ENCODE peak calls at places on chromosome 3, in seven cellular contexts. B, L, V, Z, W, G and R are unnamed samples.

GRCh38 chr3:180680097-180680430 is 775 bp upstream of the CCDC39 start:
- DNase-seq in L (no peak), G (peak), Z (peak), V (no peak), W (no peak), B (no peak), R (peak)

GRCh38 chr3:182725372-182726251 is 67.7 kb upstream of the ATP11B start:
- DNase-seq in L (no peak), B (no peak), G (peak), Z (no peak), W (no peak), V (no peak), R (no peak)

GRCh38 chr3:56980798-56981390 is 79.6 kb upstream of the SPATA12 start:
- DNase-seq in V (no peak), Z (no peak), B (peak), L (peak), W (peak), G (peak), R (peak)

GRCh38 chr3:99625237-99625622 is 13.2 kb upstream of the COL8A1 start:
- DNase-seq in V (no peak), G (no peak), B (no peak), W (no peak), L (no peak), Z (no peak), R (no peak)

GRCh38 chr3:48633743-48634142 is 1.5 kb downstream of the SLC26A6 start:
- DNase-seq in Z (no peak), B (no peak), L (no peak), G (no peak), W (no peak), V (no peak), R (no peak)

GRCh38 chr3:196775938-196776337 is 36.3 kb downstream of the PAK2 start:
- DNase-seq in B (no peak), V (no peak), Z (no peak), L (no peak), G (no peak), W (no peak), R (no peak)

GRCh38 chr3:20160230-20160629 is 25.8 kb downstream of the SGO1 start:
- DNase-seq in G (no peak), V (no peak), L (no peak), Z (no peak), W (no peak), B (no peak), R (no peak)

GRCh38 chr3:81891496-81891895 is 130.1 kb upstream of the GBE1 start:
- DNase-seq in Z (no peak), G (no peak), W (no peak), B (no peak), V (no peak), L (no peak), R (no peak)

GRCh38 chr3:76497636-76498035 is 542.3 kb upstream of the ROBO2 start:
- DNase-seq in V (no peak), G (peak), L (no peak), Z (no peak), W (no peak), B (no peak), R (peak)

GRCh38 chr3:194468086-194468485 is 18.7 kb downstream of the ATP13A3 start:
- DNase-seq in W (no peak), Z (no peak), G (no peak), V (no peak), L (no peak), B (no peak), R (no peak)

GRCh38 chr3:170622369-170623159 is 36.7 kb upstream of the SLC7A14 start:
- DNase-seq in W (no peak), G (no peak), L (peak), B (no peak), Z (peak), V (no peak), R (no peak)

GRCh38 chr3:111932962-111933361 is 45.9 kb upstream of the ABHD10 start:
- DNase-seq in B (no peak), L (no peak), V (no peak), Z (no peak), G (no peak), W (no peak), R (no peak)

GRCh38 chr3:71195492-71195891 is 388.0 kb downstream of the FOXP1 start:
- DNase-seq in Z (no peak), B (no peak), G (peak), W (peak), V (no peak), L (no peak), R (no peak)

GRCh38 chr3:43787330-43787729 is 96.6 kb downstream of the ABHD5 start:
- DNase-seq in G (no peak), L (no peak), W (no peak), Z (no peak), B (no peak), V (no peak), R (no peak)

GRCh38 chr3:105982207-105982606 is 113.4 kb upstream of the CBLB start:
- DNase-seq in V (no peak), L (no peak), G (no peak), Z (no peak), W (no peak), B (no peak), R (no peak)

GRCh38 chr3:131688370-131688769 is 185.6 kb upstream of the MRPL3 start:
- DNase-seq in B (no peak), L (no peak), W (no peak), V (no peak), Z (no peak), G (no peak), R (no peak)

GRCh38 chr3:45785626-45786150 is 10.6 kb downstream of the SLC6A20 start:
- DNase-seq in W (no peak), G (no peak), Z (no peak), L (no peak), B (no peak), V (no peak), R (no peak)

GRCh38 chr3:181712505-181713299 is 977 bp downstream of the SOX2 start:
- DNase-seq in V (no peak), Z (no peak), B (no peak), W (peak), G (no peak), L (no peak), R (peak)

GRCh38 chr3:187136936-187137335 is 2.4 kb downstream of the RPL39L start:
- DNase-seq in G (peak), Z (no peak), B (peak), W (no peak), L (no peak), V (no peak), R (peak)

GRCh38 chr3:38297947-38298711 is 16.0 kb downstream of the SLC22A14 start:
- DNase-seq in G (peak), B (peak), Z (no peak), L (no peak), W (no peak), V (no peak), R (peak)

GRCh38 chr3:158105710-158106438 is at the start of gene SHOX2:
- DNase-seq in Z (no peak), L (peak), G (peak), W (peak), V (no peak), B (no peak), R (peak)

GRCh38 chr3:148280623-148281242 is 417.0 kb upstream of the AGTR1 start:
- DNase-seq in W (no peak), L (peak), G (no peak), Z (no peak), V (no peak), B (no peak), R (no peak)

GRCh38 chr3:62938583-62938982 is 63.4 kb upstream of the CADPS start:
- DNase-seq in B (no peak), L (no peak), W (no peak), V (no peak), Z (no peak), G (no peak), R (no peak)

GRCh38 chr3:156396851-156397250 is 158.1 kb downstream of the SSR3 start:
- DNase-seq in B (no peak), Z (no peak), W (no peak), L (no peak), V (no peak), G (no peak), R (no peak)